ENCODE peak calls at places on chromosomes 12 and 14, in nine cellular contexts. One of them, this sample, is unnamed.

GRCh38 chr14:99982449-99983250 is 82.6 kb upstream of the EVL start:
- DNase-seq in right cardiac atrium: no peak
- DNase-seq in tibial nerve: peak; percentile 22
- DNase-seq in endodermal cell: peak; percentile 82
- DNase-seq in WERI-Rb-1: peak; percentile 49
- DNase-seq in lower lobe of right lung: no peak
- DNase-seq in CD8-positive, alpha-beta memory T cell: peak; percentile 62
- DNase-seq in BE2C: peak; percentile 59
- DNase-seq in lung: no peak
- DNase-seq in this sample: peak; percentile 40

GRCh38 chr14:75614179-75614578 is 35.8 kb downstream of the FLVCR2 start:
- DNase-seq in right cardiac atrium: no peak
- DNase-seq in tibial nerve: no peak
- DNase-seq in endodermal cell: no peak
- DNase-seq in WERI-Rb-1: no peak
- DNase-seq in lower lobe of right lung: no peak
- DNase-seq in CD8-positive, alpha-beta memory T cell: no peak
- DNase-seq in BE2C: no peak
- DNase-seq in lung: no peak
- DNase-seq in this sample: no peak

GRCh38 chr12:83361486-83361885 is 674.8 kb downstream of the TMTC2 start:
- DNase-seq in right cardiac atrium: no peak
- DNase-seq in tibial nerve: no peak
- DNase-seq in endodermal cell: no peak
- DNase-seq in WERI-Rb-1: no peak
- DNase-seq in lower lobe of right lung: no peak
- DNase-seq in CD8-positive, alpha-beta memory T cell: no peak
- DNase-seq in BE2C: no peak
- DNase-seq in lung: no peak
- DNase-seq in this sample: no peak

GRCh38 chr12:116864371-116865160 is 16.7 kb downstream of the HRK start:
- DNase-seq in right cardiac atrium: no peak
- DNase-seq in tibial nerve: no peak
- DNase-seq in endodermal cell: no peak
- DNase-seq in WERI-Rb-1: no peak
- DNase-seq in lower lobe of right lung: no peak
- DNase-seq in CD8-positive, alpha-beta memory T cell: no peak
- DNase-seq in BE2C: no peak
- DNase-seq in lung: no peak
- DNase-seq in this sample: no peak

GRCh38 chr12:69623970-69624369 is 13.3 kb upstream of the LRRC10 start:
- DNase-seq in right cardiac atrium: peak; percentile 88
- DNase-seq in tibial nerve: no peak
- DNase-seq in endodermal cell: no peak
- DNase-seq in WERI-Rb-1: no peak
- DNase-seq in lower lobe of right lung: peak; percentile 61
- DNase-seq in CD8-positive, alpha-beta memory T cell: no peak
- DNase-seq in BE2C: peak; percentile 87
- DNase-seq in lung: peak; percentile 32
- DNase-seq in this sample: no peak

GRCh38 chr12:57236224-57236924 is 6.9 kb downstream of the SHMT2 start:
- DNase-seq in right cardiac atrium: peak; percentile 74
- DNase-seq in tibial nerve: no peak
- DNase-seq in endodermal cell: peak; percentile 89
- DNase-seq in WERI-Rb-1: no peak
- DNase-seq in lower lobe of right lung: peak; percentile 50
- DNase-seq in CD8-positive, alpha-beta memory T cell: no peak
- DNase-seq in BE2C: no peak
- DNase-seq in lung: no peak
- DNase-seq in this sample: no peak

GRCh38 chr14:30547388-30548048 is 11.4 kb upstream of the G2E3 start:
- DNase-seq in right cardiac atrium: peak; percentile 57
- DNase-seq in tibial nerve: no peak
- DNase-seq in endodermal cell: no peak
- DNase-seq in WERI-Rb-1: no peak
- DNase-seq in lower lobe of right lung: no peak
- DNase-seq in CD8-positive, alpha-beta memory T cell: no peak
- DNase-seq in BE2C: no peak
- DNase-seq in lung: no peak
- DNase-seq in this sample: no peak

GRCh38 chr14:51639668-51640316 is 11.9 kb upstream of the FRMD6 start:
- DNase-seq in right cardiac atrium: no peak
- DNase-seq in tibial nerve: no peak
- DNase-seq in endodermal cell: no peak
- DNase-seq in WERI-Rb-1: no peak
- DNase-seq in lower lobe of right lung: no peak
- DNase-seq in CD8-positive, alpha-beta memory T cell: no peak
- DNase-seq in BE2C: no peak
- DNase-seq in lung: no peak
- DNase-seq in this sample: no peak

GRCh38 chr14:57833304-57833703 is 32.6 kb downstream of the SLC35F4 start:
- DNase-seq in right cardiac atrium: no peak
- DNase-seq in tibial nerve: peak; percentile 72
- DNase-seq in endodermal cell: peak; percentile 57
- DNase-seq in WERI-Rb-1: no peak
- DNase-seq in lower lobe of right lung: no peak
- DNase-seq in CD8-positive, alpha-beta memory T cell: no peak
- DNase-seq in BE2C: no peak
- DNase-seq in lung: no peak
- DNase-seq in this sample: no peak

GRCh38 chr12:63978519-63978918 is 134.0 kb downstream of the SRGAP1 start:
- DNase-seq in right cardiac atrium: no peak
- DNase-seq in tibial nerve: no peak
- DNase-seq in endodermal cell: no peak
- DNase-seq in WERI-Rb-1: no peak
- DNase-seq in lower lobe of right lung: no peak
- DNase-seq in CD8-positive, alpha-beta memory T cell: no peak
- DNase-seq in BE2C: no peak
- DNase-seq in lung: no peak
- DNase-seq in this sample: no peak

GRCh38 chr12:130868412-130868811 is 3.5 kb upstream of the RAN start:
- DNase-seq in right cardiac atrium: no peak
- DNase-seq in tibial nerve: no peak
- DNase-seq in endodermal cell: no peak
- DNase-seq in WERI-Rb-1: no peak
- DNase-seq in lower lobe of right lung: no peak
- DNase-seq in CD8-positive, alpha-beta memory T cell: peak; percentile 49
- DNase-seq in BE2C: no peak
- DNase-seq in lung: no peak
- DNase-seq in this sample: no peak

GRCh38 chr12:128687851-128688250 is 135.9 kb downstream of the SLC15A4 start:
- DNase-seq in right cardiac atrium: no peak
- DNase-seq in tibial nerve: no peak
- DNase-seq in endodermal cell: no peak
- DNase-seq in WERI-Rb-1: no peak
- DNase-seq in lower lobe of right lung: no peak
- DNase-seq in CD8-positive, alpha-beta memory T cell: no peak
- DNase-seq in BE2C: no peak
- DNase-seq in lung: no peak
- DNase-seq in this sample: no peak

GRCh38 chr12:34399631-34400422 is 377.5 kb downstream of the ALG10 start:
- DNase-seq in right cardiac atrium: peak; percentile 8
- DNase-seq in tibial nerve: no peak
- DNase-seq in endodermal cell: peak; percentile 22
- DNase-seq in WERI-Rb-1: peak; percentile 3
- DNase-seq in lower lobe of right lung: peak; percentile 32
- DNase-seq in CD8-positive, alpha-beta memory T cell: no peak
- DNase-seq in BE2C: peak; percentile 3
- DNase-seq in lung: peak; percentile 16
- DNase-seq in this sample: no peak

GRCh38 chr12:34401659-34402227 is 379.4 kb downstream of the ALG10 start:
- DNase-seq in right cardiac atrium: peak; percentile 31
- DNase-seq in tibial nerve: no peak
- DNase-seq in endodermal cell: peak; percentile 21
- DNase-seq in WERI-Rb-1: peak; percentile 1
- DNase-seq in lower lobe of right lung: peak; percentile 38
- DNase-seq in CD8-positive, alpha-beta memory T cell: no peak
- DNase-seq in BE2C: peak; percentile 3
- DNase-seq in lung: peak; percentile 26
- DNase-seq in this sample: peak; percentile 42

GRCh38 chr12:34402228-34402898 is 380.1 kb downstream of the ALG10 start:
- DNase-seq in right cardiac atrium: peak; percentile 32
- DNase-seq in tibial nerve: no peak
- DNase-seq in endodermal cell: peak; percentile 22
- DNase-seq in WERI-Rb-1: peak; percentile 0
- DNase-seq in lower lobe of right lung: peak; percentile 24
- DNase-seq in CD8-positive, alpha-beta memory T cell: no peak
- DNase-seq in BE2C: peak; percentile 4
- DNase-seq in lung: peak; percentile 24
- DNase-seq in this sample: peak; percentile 24

GRCh38 chr12:34400423-34400881 is 378.2 kb downstream of the ALG10 start:
- DNase-seq in right cardiac atrium: peak; percentile 32
- DNase-seq in tibial nerve: no peak
- DNase-seq in endodermal cell: peak; percentile 13
- DNase-seq in WERI-Rb-1: no peak
- DNase-seq in lower lobe of right lung: peak; percentile 29
- DNase-seq in CD8-positive, alpha-beta memory T cell: no peak
- DNase-seq in BE2C: peak; percentile 0
- DNase-seq in lung: peak; percentile 16
- DNase-seq in this sample: no peak

DNA sequence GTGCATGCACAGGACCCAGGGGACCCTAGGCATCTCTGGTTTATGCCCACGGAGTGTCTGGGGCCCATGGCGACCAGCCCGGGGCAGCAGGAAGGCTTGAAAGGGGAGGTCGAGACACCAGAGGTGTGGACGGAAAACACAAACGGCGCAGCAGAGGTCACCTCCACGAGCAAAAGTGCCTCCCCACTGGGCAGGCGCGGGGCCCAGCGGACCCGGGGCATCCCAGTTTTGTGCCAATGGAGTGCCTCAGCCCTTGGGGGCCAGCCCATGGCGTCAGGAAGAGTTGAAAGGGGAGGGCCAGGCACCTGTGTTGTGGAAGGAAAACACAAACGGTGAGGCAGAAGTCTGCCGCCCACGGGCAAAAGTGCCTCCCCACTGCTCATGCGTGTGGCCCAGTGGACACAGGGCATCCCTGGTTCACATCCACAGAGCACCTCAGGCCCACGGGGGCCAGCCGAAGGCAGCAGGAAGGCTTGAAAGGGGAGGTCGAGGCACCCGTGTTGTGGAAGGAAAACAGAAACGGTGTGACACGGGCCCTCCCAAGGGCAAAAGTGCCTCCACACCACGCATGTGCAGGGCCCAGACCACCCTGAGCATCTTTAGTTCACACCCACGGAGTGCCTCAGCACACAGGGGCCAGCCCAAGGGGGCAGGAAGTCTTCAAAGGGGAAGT is 378.8 kb downstream of the ALG10 start:
- DNase-seq in right cardiac atrium: peak; percentile 27
- DNase-seq in tibial nerve: no peak
- DNase-seq in endodermal cell: peak; percentile 19
- DNase-seq in WERI-Rb-1: peak; percentile 2
- DNase-seq in lower lobe of right lung: peak; percentile 34
- DNase-seq in CD8-positive, alpha-beta memory T cell: no peak
- DNase-seq in BE2C: peak; percentile 4
- DNase-seq in lung: peak; percentile 14
- DNase-seq in this sample: peak; percentile 7
- H3K9me3 ChIP-seq in right cardiac atrium: no peaks in the 10 kb centered on the region
- H3K9me3 ChIP-seq in tibial nerve: no peaks in the 10 kb centered on the region
- H3K9me3 ChIP-seq in endodermal cell: peaks cover 29% of the 10 kb centered on the region
- H3K9me3 ChIP-seq in WERI-Rb-1: no peaks in the 10 kb centered on the region
- H3K9me3 ChIP-seq in lower lobe of right lung: peaks cover 26% of the 10 kb centered on the region
- H3K9me3 ChIP-seq in CD8-positive, alpha-beta memory T cell: no peaks in the 10 kb centered on the region
- H3K9me3 ChIP-seq in BE2C: no peaks in the 10 kb centered on the region
- H3K9me3 ChIP-seq in lung: peaks cover 97% of the 10 kb centered on the region
- H3K9me3 ChIP-seq in this sample: peaks cover 100% of the 10 kb centered on the region

DNA sequence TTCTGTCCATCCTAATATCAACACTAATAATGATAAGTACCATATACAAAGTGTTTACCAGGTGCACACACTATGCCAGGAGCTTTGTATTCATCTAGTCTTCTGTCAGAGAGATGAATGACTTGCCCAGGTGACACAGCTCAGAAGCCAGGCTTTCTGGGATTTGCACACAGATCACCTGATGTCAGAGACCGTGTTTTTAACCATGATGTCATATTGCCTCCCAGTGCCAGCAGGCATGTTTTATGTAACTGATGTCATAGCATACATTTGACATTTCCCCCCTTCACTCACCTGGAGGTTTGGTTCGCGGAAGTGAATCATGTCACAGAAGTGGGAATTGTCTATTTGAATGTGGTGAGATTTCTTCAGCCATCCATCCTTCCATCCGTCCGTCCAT is 5.7 kb downstream of the WSCD2 start:
- DNase-seq in right cardiac atrium: no peak
- DNase-seq in tibial nerve: no peak
- DNase-seq in endodermal cell: no peak
- DNase-seq in WERI-Rb-1: no peak
- DNase-seq in lower lobe of right lung: no peak
- DNase-seq in CD8-positive, alpha-beta memory T cell: no peak
- DNase-seq in BE2C: no peak
- DNase-seq in lung: no peak
- DNase-seq in this sample: no peak
- H3K9me3 ChIP-seq in right cardiac atrium: no peaks in the 10 kb centered on the region
- H3K9me3 ChIP-seq in tibial nerve: no peaks in the 10 kb centered on the region
- H3K9me3 ChIP-seq in endodermal cell: no peaks in the 10 kb centered on the region
- H3K9me3 ChIP-seq in WERI-Rb-1: no peaks in the 10 kb centered on the region
- H3K9me3 ChIP-seq in lower lobe of right lung: no peaks in the 10 kb centered on the region
- H3K9me3 ChIP-seq in CD8-positive, alpha-beta memory T cell: no peaks in the 10 kb centered on the region
- H3K9me3 ChIP-seq in BE2C: no peaks in the 10 kb centered on the region
- H3K9me3 ChIP-seq in lung: no peaks in the 10 kb centered on the region
- H3K9me3 ChIP-seq in this sample: no peaks in the 10 kb centered on the region

DNA sequence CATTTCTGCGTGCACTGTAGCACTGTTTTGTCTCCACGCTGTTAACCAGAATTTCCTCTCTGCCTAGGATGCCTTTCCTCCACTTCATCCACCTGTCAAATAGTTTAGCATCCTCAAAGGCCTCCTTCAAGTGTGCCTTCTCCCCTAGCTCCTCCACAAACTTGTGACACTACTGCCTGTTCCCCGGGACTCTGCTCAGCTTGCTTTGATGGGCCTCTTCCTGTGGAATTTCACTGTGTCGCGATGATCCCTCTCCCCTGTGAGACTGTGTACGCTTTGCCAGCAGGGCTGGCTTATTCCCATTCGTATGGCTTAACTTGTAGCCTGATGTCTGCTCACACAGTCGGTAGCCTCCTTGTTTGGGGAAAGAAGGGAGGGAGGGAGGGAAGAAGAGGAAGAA is 426.8 kb downstream of the VRK1 start:
- DNase-seq in right cardiac atrium: no peak
- DNase-seq in tibial nerve: no peak
- DNase-seq in endodermal cell: no peak
- DNase-seq in WERI-Rb-1: no peak
- DNase-seq in lower lobe of right lung: no peak
- DNase-seq in CD8-positive, alpha-beta memory T cell: no peak
- DNase-seq in BE2C: no peak
- DNase-seq in lung: no peak
- DNase-seq in this sample: no peak
- H3K9me3 ChIP-seq in right cardiac atrium: no peaks in the 10 kb centered on the region
- H3K9me3 ChIP-seq in tibial nerve: no peaks in the 10 kb centered on the region
- H3K9me3 ChIP-seq in endodermal cell: no peaks in the 10 kb centered on the region
- H3K9me3 ChIP-seq in WERI-Rb-1: no peaks in the 10 kb centered on the region
- H3K9me3 ChIP-seq in lower lobe of right lung: no peaks in the 10 kb centered on the region
- H3K9me3 ChIP-seq in CD8-positive, alpha-beta memory T cell: no peaks in the 10 kb centered on the region
- H3K9me3 ChIP-seq in BE2C: no peaks in the 10 kb centered on the region
- H3K9me3 ChIP-seq in lung: peaks cover 2% of the 10 kb centered on the region
- H3K9me3 ChIP-seq in this sample: no peaks in the 10 kb centered on the region

DNA sequence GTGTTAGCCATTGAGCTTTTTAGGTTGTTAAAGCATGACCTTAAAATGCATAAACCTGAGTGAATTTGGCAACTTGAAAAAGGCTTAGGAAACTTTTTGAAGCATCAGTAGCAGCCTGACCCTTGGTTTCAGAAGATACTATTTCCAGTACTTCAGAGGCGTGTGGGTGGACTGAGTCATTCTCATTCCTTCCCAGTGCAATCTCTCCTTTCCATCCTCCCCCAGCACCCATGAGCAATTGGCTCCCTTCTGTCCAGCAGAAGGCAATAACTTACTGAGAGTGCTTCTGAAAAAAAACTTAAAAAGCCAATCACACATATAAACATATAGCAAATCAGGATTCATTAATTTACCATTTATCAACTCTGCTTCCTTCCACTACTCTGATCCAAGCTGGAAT is 299.3 kb upstream of the STXBP6 start:
- DNase-seq in right cardiac atrium: no peak
- DNase-seq in tibial nerve: no peak
- DNase-seq in endodermal cell: no peak
- DNase-seq in WERI-Rb-1: no peak
- DNase-seq in lower lobe of right lung: no peak
- DNase-seq in CD8-positive, alpha-beta memory T cell: no peak
- DNase-seq in BE2C: no peak
- DNase-seq in lung: no peak
- DNase-seq in this sample: no peak
- H3K9me3 ChIP-seq in right cardiac atrium: no peaks in the 10 kb centered on the region
- H3K9me3 ChIP-seq in tibial nerve: no peaks in the 10 kb centered on the region
- H3K9me3 ChIP-seq in endodermal cell: no peaks in the 10 kb centered on the region
- H3K9me3 ChIP-seq in WERI-Rb-1: no peaks in the 10 kb centered on the region
- H3K9me3 ChIP-seq in lower lobe of right lung: no peaks in the 10 kb centered on the region
- H3K9me3 ChIP-seq in CD8-positive, alpha-beta memory T cell: no peaks in the 10 kb centered on the region
- H3K9me3 ChIP-seq in BE2C: no peaks in the 10 kb centered on the region
- H3K9me3 ChIP-seq in lung: peaks cover 3% of the 10 kb centered on the region
- H3K9me3 ChIP-seq in this sample: peaks cover 6% of the 10 kb centered on the region

This sample was measured in mucosa of descending colon.